ENCODE peak calls at places on chromosomes 11 and 22, in ten cellular contexts. One of them, this sample, is unnamed.

GRCh38 chr22:18156878-18157713 is 7.1 kb downstream of the USP18 start:
- DNase-seq in AG09319: peak; percentile 97
- DNase-seq in HL-60: peak; percentile 65
- DNase-seq in fibroblast of pulmonary artery: peak; percentile 92
- DNase-seq in Panc1: no peak
- DNase-seq in fibroblast of mammary gland: peak; percentile 97
- DNase-seq in GM10248: peak; percentile 39
- DNase-seq in coronary artery: peak; percentile 79
- DNase-seq in H9: peak; percentile 89
- DNase-seq in HFF-Myc: peak; percentile 84
- DNase-seq in this sample: peak; percentile 88

GRCh38 chr11:33534575-33534974 is 166.1 kb downstream of the C11orf91 start:
- DNase-seq in AG09319: no peak
- DNase-seq in HL-60: no peak
- DNase-seq in fibroblast of pulmonary artery: peak; percentile 11
- DNase-seq in Panc1: no peak
- DNase-seq in fibroblast of mammary gland: peak; percentile 51
- DNase-seq in GM10248: no peak
- DNase-seq in coronary artery: no peak
- DNase-seq in H9: no peak
- DNase-seq in HFF-Myc: no peak
- DNase-seq in this sample: no peak

GRCh38 chr11:19378814-19379213 is 138.1 kb upstream of the E2F8 start:
- DNase-seq in AG09319: no peak
- DNase-seq in HL-60: no peak
- DNase-seq in fibroblast of pulmonary artery: peak; percentile 42
- DNase-seq in Panc1: no peak
- DNase-seq in fibroblast of mammary gland: peak; percentile 65
- DNase-seq in GM10248: no peak
- DNase-seq in coronary artery: no peak
- DNase-seq in H9: no peak
- DNase-seq in HFF-Myc: no peak
- DNase-seq in this sample: no peak

GRCh38 chr11:70078095-70078795 is at the start of gene ANO1:
- DNase-seq in AG09319: no peak
- DNase-seq in HL-60: no peak
- DNase-seq in fibroblast of pulmonary artery: no peak
- DNase-seq in Panc1: no peak
- DNase-seq in fibroblast of mammary gland: no peak
- DNase-seq in GM10248: no peak
- DNase-seq in coronary artery: no peak
- DNase-seq in H9: no peak
- DNase-seq in HFF-Myc: no peak
- DNase-seq in this sample: peak; percentile 19

GRCh38 chr11:112366777-112367176 is 106.1 kb upstream of the PLET1 start:
- DNase-seq in AG09319: peak; percentile 7
- DNase-seq in HL-60: no peak
- DNase-seq in fibroblast of pulmonary artery: no peak
- DNase-seq in Panc1: no peak
- DNase-seq in fibroblast of mammary gland: peak; percentile 55
- DNase-seq in GM10248: no peak
- DNase-seq in coronary artery: no peak
- DNase-seq in H9: no peak
- DNase-seq in HFF-Myc: no peak
- DNase-seq in this sample: no peak

GRCh38 chr22:50186789-50187523 is 1.2 kb downstream of the TRABD start:
- DNase-seq in AG09319: no peak
- DNase-seq in HL-60: peak; percentile 47
- DNase-seq in fibroblast of pulmonary artery: peak; percentile 37
- DNase-seq in Panc1: no peak
- DNase-seq in fibroblast of mammary gland: peak; percentile 29
- DNase-seq in GM10248: no peak
- DNase-seq in coronary artery: no peak
- DNase-seq in H9: no peak
- DNase-seq in HFF-Myc: no peak
- DNase-seq in this sample: peak; percentile 58

GRCh38 chr11:56842829-56843794 is 94.6 kb upstream of the OR9G4 start:
- DNase-seq in AG09319: no peak
- DNase-seq in HL-60: no peak
- DNase-seq in fibroblast of pulmonary artery: no peak
- DNase-seq in Panc1: no peak
- DNase-seq in fibroblast of mammary gland: no peak
- DNase-seq in GM10248: no peak
- DNase-seq in coronary artery: no peak
- DNase-seq in H9: no peak
- DNase-seq in HFF-Myc: no peak
- DNase-seq in this sample: no peak

GRCh38 chr11:287821-288327 is 1.1 kb upstream of the PGGHG start:
- DNase-seq in AG09319: no peak
- DNase-seq in HL-60: no peak
- DNase-seq in fibroblast of pulmonary artery: no peak
- DNase-seq in Panc1: no peak
- DNase-seq in fibroblast of mammary gland: no peak
- DNase-seq in GM10248: no peak
- DNase-seq in coronary artery: no peak
- DNase-seq in H9: peak; percentile 52
- DNase-seq in HFF-Myc: no peak
- DNase-seq in this sample: no peak

GRCh38 chr11:119376197-119376847 is 5.2 kb downstream of the USP2 start:
- DNase-seq in AG09319: no peak
- DNase-seq in HL-60: no peak
- DNase-seq in fibroblast of pulmonary artery: no peak
- DNase-seq in Panc1: no peak
- DNase-seq in fibroblast of mammary gland: no peak
- DNase-seq in GM10248: no peak
- DNase-seq in coronary artery: no peak
- DNase-seq in H9: no peak
- DNase-seq in HFF-Myc: no peak
- DNase-seq in this sample: no peak

GRCh38 chr22:48675828-48676145 is 1151.9 kb downstream of the BRD1 start:
- DNase-seq in AG09319: no peak
- DNase-seq in HL-60: no peak
- DNase-seq in fibroblast of pulmonary artery: no peak
- DNase-seq in Panc1: no peak
- DNase-seq in fibroblast of mammary gland: no peak
- DNase-seq in GM10248: no peak
- DNase-seq in coronary artery: no peak
- DNase-seq in H9: no peak
- DNase-seq in HFF-Myc: no peak
- DNase-seq in this sample: no peak

GRCh38 chr11:130675456-130675855 is 227.0 kb downstream of the ADAMTS15 start:
- DNase-seq in AG09319: no peak
- DNase-seq in HL-60: no peak
- DNase-seq in fibroblast of pulmonary artery: peak; percentile 87
- DNase-seq in Panc1: no peak
- DNase-seq in fibroblast of mammary gland: peak; percentile 93
- DNase-seq in GM10248: no peak
- DNase-seq in coronary artery: peak; percentile 95
- DNase-seq in H9: no peak
- DNase-seq in HFF-Myc: no peak
- DNase-seq in this sample: peak; percentile 70

GRCh38 chr22:30263883-30264282 is 2.8 kb downstream of the OSM start:
- DNase-seq in AG09319: no peak
- DNase-seq in HL-60: no peak
- DNase-seq in fibroblast of pulmonary artery: no peak
- DNase-seq in Panc1: no peak
- DNase-seq in fibroblast of mammary gland: no peak
- DNase-seq in GM10248: no peak
- DNase-seq in coronary artery: no peak
- DNase-seq in H9: no peak
- DNase-seq in HFF-Myc: no peak
- DNase-seq in this sample: no peak

GRCh38 chr22:33757041-33757440 is 163.2 kb downstream of the LARGE1 start:
- DNase-seq in AG09319: no peak
- DNase-seq in HL-60: no peak
- DNase-seq in fibroblast of pulmonary artery: no peak
- DNase-seq in Panc1: no peak
- DNase-seq in fibroblast of mammary gland: no peak
- DNase-seq in GM10248: no peak
- DNase-seq in coronary artery: no peak
- DNase-seq in H9: no peak
- DNase-seq in HFF-Myc: no peak
- DNase-seq in this sample: no peak

GRCh38 chr22:18091916-18092526 is 14.2 kb downstream of the PEX26 start:
- DNase-seq in AG09319: no peak
- DNase-seq in HL-60: no peak
- DNase-seq in fibroblast of pulmonary artery: peak; percentile 88
- DNase-seq in Panc1: no peak
- DNase-seq in fibroblast of mammary gland: peak; percentile 78
- DNase-seq in GM10248: no peak
- DNase-seq in coronary artery: no peak
- DNase-seq in H9: no peak
- DNase-seq in HFF-Myc: no peak
- DNase-seq in this sample: no peak

GRCh38 chr11:71158936-71159335 is 93.4 kb downstream of the SHANK2 start:
- DNase-seq in AG09319: no peak
- DNase-seq in HL-60: no peak
- DNase-seq in fibroblast of pulmonary artery: no peak
- DNase-seq in Panc1: no peak
- DNase-seq in fibroblast of mammary gland: peak; percentile 8
- DNase-seq in GM10248: no peak
- DNase-seq in coronary artery: peak; percentile 29
- DNase-seq in H9: no peak
- DNase-seq in HFF-Myc: no peak
- DNase-seq in this sample: no peak

GRCh38 chr11:9057032-9057431 is 34.4 kb downstream of the SCUBE2 start:
- DNase-seq in AG09319: peak; percentile 4
- DNase-seq in HL-60: no peak
- DNase-seq in fibroblast of pulmonary artery: no peak
- DNase-seq in Panc1: no peak
- DNase-seq in fibroblast of mammary gland: peak; percentile 22
- DNase-seq in GM10248: no peak
- DNase-seq in coronary artery: no peak
- DNase-seq in H9: no peak
- DNase-seq in HFF-Myc: no peak
- DNase-seq in this sample: no peak

GRCh38 chr11:113877673-113878060 is 2.3 kb upstream of the USP28 start:
- DNase-seq in AG09319: no peak
- DNase-seq in HL-60: peak; percentile 66
- DNase-seq in fibroblast of pulmonary artery: no peak
- DNase-seq in Panc1: no peak
- DNase-seq in fibroblast of mammary gland: no peak
- DNase-seq in GM10248: no peak
- DNase-seq in coronary artery: no peak
- DNase-seq in H9: no peak
- DNase-seq in HFF-Myc: no peak
- DNase-seq in this sample: no peak

GRCh38 chr11:19756675-19757475 is 44.2 kb downstream of the NAV2 start:
- DNase-seq in AG09319: no peak
- DNase-seq in HL-60: no peak
- DNase-seq in fibroblast of pulmonary artery: peak; percentile 23
- DNase-seq in Panc1: no peak
- DNase-seq in fibroblast of mammary gland: no peak
- DNase-seq in GM10248: no peak
- DNase-seq in coronary artery: peak; percentile 75
- DNase-seq in H9: no peak
- DNase-seq in HFF-Myc: no peak
- DNase-seq in this sample: no peak

GRCh38 chr22:46162771-46163170 is 12.4 kb downstream of the PPARA start:
- DNase-seq in AG09319: no peak
- DNase-seq in HL-60: no peak
- DNase-seq in fibroblast of pulmonary artery: no peak
- DNase-seq in Panc1: no peak
- DNase-seq in fibroblast of mammary gland: no peak
- DNase-seq in GM10248: no peak
- DNase-seq in coronary artery: no peak
- DNase-seq in H9: no peak
- DNase-seq in HFF-Myc: no peak
- DNase-seq in this sample: no peak

GRCh38 chr11:12673601-12673923 is 659 bp upstream of the TEAD1 start:
- DNase-seq in AG09319: no peak
- DNase-seq in HL-60: no peak
- DNase-seq in fibroblast of pulmonary artery: no peak
- DNase-seq in Panc1: no peak
- DNase-seq in fibroblast of mammary gland: no peak
- DNase-seq in GM10248: peak; percentile 27
- DNase-seq in coronary artery: no peak
- DNase-seq in H9: no peak
- DNase-seq in HFF-Myc: no peak
- DNase-seq in this sample: no peak
- TF ChIP-seq CTCF in AG09319: no peak
- TF ChIP-seq CTCF in HL-60: no peak
- TF ChIP-seq CTCF in fibroblast of pulmonary artery: no peak
- TF ChIP-seq CTCF in Panc1: no peak
- TF ChIP-seq CTCF in fibroblast of mammary gland: no peak
- TF ChIP-seq CTCF in GM10248: no peak
- TF ChIP-seq CTCF in coronary artery: no peak
- TF ChIP-seq CTCF in H9: no peak
- TF ChIP-seq CTCF in HFF-Myc: no peak
- TF ChIP-seq CTCF in this sample: no peak

GRCh38 chr11:122879785-122880184 is 2.8 kb upstream of the JHY start:
- DNase-seq in AG09319: no peak
- DNase-seq in HL-60: no peak
- DNase-seq in fibroblast of pulmonary artery: no peak
- DNase-seq in Panc1: no peak
- DNase-seq in fibroblast of mammary gland: no peak
- DNase-seq in GM10248: no peak
- DNase-seq in coronary artery: no peak
- DNase-seq in H9: peak; percentile 54
- DNase-seq in HFF-Myc: no peak
- DNase-seq in this sample: no peak
- TF ChIP-seq CTCF in AG09319: no peak
- TF ChIP-seq CTCF in HL-60: no peak
- TF ChIP-seq CTCF in fibroblast of pulmonary artery: no peak
- TF ChIP-seq CTCF in Panc1: peak; percentile 42
- TF ChIP-seq CTCF in fibroblast of mammary gland: no peak
- TF ChIP-seq CTCF in GM10248: no peak
- TF ChIP-seq CTCF in coronary artery: no peak
- TF ChIP-seq CTCF in H9: peak; percentile 55
- TF ChIP-seq CTCF in HFF-Myc: peak; percentile 5
- TF ChIP-seq CTCF in this sample: no peak

GRCh38 chr22:24030186-24030702 is 19.1 kb downstream of the CABIN1 start:
- DNase-seq in AG09319: no peak
- DNase-seq in HL-60: no peak
- DNase-seq in fibroblast of pulmonary artery: no peak
- DNase-seq in Panc1: no peak
- DNase-seq in fibroblast of mammary gland: no peak
- DNase-seq in GM10248: no peak
- DNase-seq in coronary artery: no peak
- DNase-seq in H9: no peak
- DNase-seq in HFF-Myc: no peak
- DNase-seq in this sample: no peak
- TF ChIP-seq CTCF in AG09319: no peak
- TF ChIP-seq CTCF in HL-60: no peak
- TF ChIP-seq CTCF in fibroblast of pulmonary artery: no peak
- TF ChIP-seq CTCF in Panc1: no peak
- TF ChIP-seq CTCF in fibroblast of mammary gland: no peak
- TF ChIP-seq CTCF in GM10248: no peak
- TF ChIP-seq CTCF in coronary artery: no peak
- TF ChIP-seq CTCF in H9: no peak
- TF ChIP-seq CTCF in HFF-Myc: no peak
- TF ChIP-seq CTCF in this sample: no peak

DNA sequence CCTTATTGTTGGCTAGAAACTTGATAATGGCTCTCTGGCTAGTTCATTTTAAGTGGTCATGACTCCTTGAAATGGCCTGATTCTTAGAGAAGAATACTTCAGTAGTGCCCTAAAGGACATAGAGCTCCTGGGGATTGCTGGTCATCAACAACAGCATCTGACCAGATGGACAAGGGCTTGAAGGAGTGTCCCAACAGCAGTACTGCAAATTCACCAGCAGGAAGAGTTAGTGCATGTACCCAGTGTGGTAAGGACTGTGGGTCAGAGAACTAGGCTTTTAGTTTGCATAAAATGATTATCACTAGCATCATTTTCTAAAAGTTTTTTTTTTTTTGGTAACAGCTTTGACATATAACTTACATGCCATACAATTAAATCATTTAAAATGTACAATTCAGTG is 39.5 kb upstream of the CUL5 start:
- DNase-seq in AG09319: no peak
- DNase-seq in HL-60: no peak
- DNase-seq in fibroblast of pulmonary artery: no peak
- DNase-seq in Panc1: no peak
- DNase-seq in fibroblast of mammary gland: peak; percentile 3
- DNase-seq in GM10248: no peak
- DNase-seq in coronary artery: no peak
- DNase-seq in H9: peak; percentile 36
- DNase-seq in HFF-Myc: no peak
- DNase-seq in this sample: no peak
- TF ChIP-seq CTCF in AG09319: no peak
- TF ChIP-seq CTCF in HL-60: no peak
- TF ChIP-seq CTCF in fibroblast of pulmonary artery: no peak
- TF ChIP-seq CTCF in Panc1: no peak
- TF ChIP-seq CTCF in fibroblast of mammary gland: no peak
- TF ChIP-seq CTCF in GM10248: no peak
- TF ChIP-seq CTCF in coronary artery: no peak
- TF ChIP-seq CTCF in H9: peak; percentile 41
- TF ChIP-seq CTCF in HFF-Myc: no peak
- TF ChIP-seq CTCF in this sample: peak; percentile 58

This sample was measured in glutamatergic neuron.